ENCODE peak calls at places on chromosomes 2 and 18, in ten cellular contexts. One of them, this sample, is unnamed.

GRCh38 chr18:60910534-60910933 is 422.7 kb upstream of the CDH20 start:
- DNase-seq in HCT116: no peak
- DNase-seq in spleen: no peak
- DNase-seq in astrocyte: peak; percentile 63
- DNase-seq in right lobe of liver: no peak
- DNase-seq in tibial artery: no peak
- DNase-seq in esophagus squamous epithelium: no peak
- DNase-seq in pancreas: no peak
- DNase-seq in cardiac muscle cell: peak; percentile 3
- DNase-seq in K562: no peak
- DNase-seq in this sample: no peak

GRCh38 chr2:45256173-45256866 is 247.1 kb upstream of the SIX2 start:
- DNase-seq in K562: no peak
- DNase-seq in tibial artery: peak; percentile 46
- DNase-seq in right lobe of liver: peak; percentile 77
- DNase-seq in spleen: no peak
- DNase-seq in HCT116: no peak
- DNase-seq in astrocyte: no peak
- DNase-seq in cardiac muscle cell: no peak
- DNase-seq in esophagus squamous epithelium: no peak
- DNase-seq in pancreas: no peak
- DNase-seq in this sample: no peak

GRCh38 chr2:230899287-230899686 is 25.8 kb downstream of the GPR55 start:
- DNase-seq in cardiac muscle cell: no peak
- DNase-seq in tibial artery: no peak
- DNase-seq in esophagus squamous epithelium: no peak
- DNase-seq in K562: no peak
- DNase-seq in pancreas: no peak
- DNase-seq in HCT116: no peak
- DNase-seq in spleen: peak; percentile 47
- DNase-seq in right lobe of liver: peak; percentile 33
- DNase-seq in astrocyte: no peak
- DNase-seq in this sample: no peak

GRCh38 chr2:38711558-38711957 is 39.6 kb downstream of the SRSF7 start:
- DNase-seq in cardiac muscle cell: no peak
- DNase-seq in pancreas: no peak
- DNase-seq in tibial artery: no peak
- DNase-seq in astrocyte: no peak
- DNase-seq in K562: no peak
- DNase-seq in HCT116: no peak
- DNase-seq in right lobe of liver: no peak
- DNase-seq in spleen: no peak
- DNase-seq in esophagus squamous epithelium: no peak
- DNase-seq in this sample: no peak

GRCh38 chr18:13726972-13727331 is 479 bp downstream of the RNMT start:
- DNase-seq in K562: peak; percentile 56
- DNase-seq in esophagus squamous epithelium: peak; percentile 31
- DNase-seq in pancreas: peak; percentile 51
- DNase-seq in right lobe of liver: peak; percentile 70
- DNase-seq in tibial artery: peak; percentile 58
- DNase-seq in spleen: no peak
- DNase-seq in astrocyte: no peak
- DNase-seq in HCT116: no peak
- DNase-seq in cardiac muscle cell: peak; percentile 64
- DNase-seq in this sample: peak; percentile 55

GRCh38 chr18:6414118-6414722 is 491 bp downstream of the L3MBTL4 start:
- DNase-seq in cardiac muscle cell: peak; percentile 23
- DNase-seq in spleen: peak; percentile 95
- DNase-seq in K562: no peak
- DNase-seq in HCT116: no peak
- DNase-seq in pancreas: peak; percentile 76
- DNase-seq in esophagus squamous epithelium: no peak
- DNase-seq in tibial artery: peak; percentile 62
- DNase-seq in astrocyte: no peak
- DNase-seq in right lobe of liver: peak; percentile 87
- DNase-seq in this sample: no peak

GRCh38 chr2:205994344-205994743 is 91.6 kb downstream of the INO80D start:
- DNase-seq in pancreas: no peak
- DNase-seq in HCT116: no peak
- DNase-seq in K562: no peak
- DNase-seq in cardiac muscle cell: no peak
- DNase-seq in right lobe of liver: no peak
- DNase-seq in tibial artery: no peak
- DNase-seq in esophagus squamous epithelium: no peak
- DNase-seq in spleen: no peak
- DNase-seq in astrocyte: no peak
- DNase-seq in this sample: no peak

GRCh38 chr2:138201326-138201725 is 237.1 kb downstream of the HNMT start:
- DNase-seq in cardiac muscle cell: peak; percentile 52
- DNase-seq in K562: no peak
- DNase-seq in pancreas: no peak
- DNase-seq in tibial artery: no peak
- DNase-seq in astrocyte: peak; percentile 63
- DNase-seq in spleen: no peak
- DNase-seq in esophagus squamous epithelium: no peak
- DNase-seq in right lobe of liver: no peak
- DNase-seq in HCT116: no peak
- DNase-seq in this sample: no peak

GRCh38 chr2:120346667-120347358 is 877 bp downstream of the INHBB start:
- DNase-seq in tibial artery: no peak
- DNase-seq in esophagus squamous epithelium: no peak
- DNase-seq in cardiac muscle cell: peak; percentile 66
- DNase-seq in HCT116: no peak
- DNase-seq in spleen: peak; percentile 81
- DNase-seq in pancreas: peak; percentile 29
- DNase-seq in right lobe of liver: no peak
- DNase-seq in K562: no peak
- DNase-seq in astrocyte: peak; percentile 34
- DNase-seq in this sample: no peak

GRCh38 chr2:188645982-188646381 is 328.2 kb upstream of the COL3A1 start:
- DNase-seq in esophagus squamous epithelium: no peak
- DNase-seq in pancreas: no peak
- DNase-seq in cardiac muscle cell: peak; percentile 27
- DNase-seq in right lobe of liver: no peak
- DNase-seq in HCT116: no peak
- DNase-seq in tibial artery: no peak
- DNase-seq in astrocyte: peak; percentile 85
- DNase-seq in spleen: no peak
- DNase-seq in K562: no peak
- DNase-seq in this sample: no peak

GRCh38 chr2:222398446-222398885 is 25.9 kb upstream of the SGPP2 start:
- DNase-seq in spleen: no peak
- DNase-seq in astrocyte: no peak
- DNase-seq in HCT116: no peak
- DNase-seq in pancreas: no peak
- DNase-seq in esophagus squamous epithelium: no peak
- DNase-seq in K562: no peak
- DNase-seq in right lobe of liver: no peak
- DNase-seq in tibial artery: no peak
- DNase-seq in cardiac muscle cell: peak; percentile 9
- DNase-seq in this sample: no peak

GRCh38 chr2:226420646-226421045 is 379.0 kb downstream of the IRS1 start:
- DNase-seq in astrocyte: peak; percentile 47
- DNase-seq in tibial artery: no peak
- DNase-seq in K562: no peak
- DNase-seq in spleen: no peak
- DNase-seq in pancreas: no peak
- DNase-seq in HCT116: no peak
- DNase-seq in esophagus squamous epithelium: no peak
- DNase-seq in right lobe of liver: no peak
- DNase-seq in cardiac muscle cell: no peak
- DNase-seq in this sample: no peak

GRCh38 chr2:226426292-226426736 is 373.3 kb downstream of the IRS1 start:
- DNase-seq in tibial artery: no peak
- DNase-seq in spleen: no peak
- DNase-seq in esophagus squamous epithelium: no peak
- DNase-seq in K562: no peak
- DNase-seq in astrocyte: peak; percentile 93
- DNase-seq in cardiac muscle cell: peak; percentile 89
- DNase-seq in right lobe of liver: no peak
- DNase-seq in HCT116: no peak
- DNase-seq in pancreas: no peak
- DNase-seq in this sample: peak; percentile 66

GRCh38 chr2:226424971-226425370 is 374.6 kb downstream of the IRS1 start:
- DNase-seq in K562: no peak
- DNase-seq in HCT116: no peak
- DNase-seq in astrocyte: no peak
- DNase-seq in esophagus squamous epithelium: no peak
- DNase-seq in spleen: no peak
- DNase-seq in right lobe of liver: no peak
- DNase-seq in cardiac muscle cell: no peak
- DNase-seq in tibial artery: no peak
- DNase-seq in pancreas: no peak
- DNase-seq in this sample: peak; percentile 59

GRCh38 chr2:226427538-226428307 is 371.9 kb downstream of the IRS1 start:
- DNase-seq in tibial artery: peak; percentile 20
- DNase-seq in spleen: no peak
- DNase-seq in cardiac muscle cell: peak; percentile 80
- DNase-seq in pancreas: no peak
- DNase-seq in right lobe of liver: no peak
- DNase-seq in K562: no peak
- DNase-seq in esophagus squamous epithelium: no peak
- DNase-seq in HCT116: peak; percentile 62
- DNase-seq in astrocyte: peak; percentile 96
- DNase-seq in this sample: no peak

GRCh38 chr2:226423498-226423960 is 376.1 kb downstream of the IRS1 start:
- DNase-seq in right lobe of liver: no peak
- DNase-seq in pancreas: no peak
- DNase-seq in HCT116: no peak
- DNase-seq in tibial artery: peak; percentile 22
- DNase-seq in astrocyte: peak; percentile 44
- DNase-seq in K562: no peak
- DNase-seq in cardiac muscle cell: no peak
- DNase-seq in spleen: peak; percentile 83
- DNase-seq in esophagus squamous epithelium: no peak
- DNase-seq in this sample: no peak
- H3K4me1 ChIP-seq in right lobe of liver: no peaks in the 10 kb centered on the region
- H3K4me1 ChIP-seq in pancreas: no peaks in the 10 kb centered on the region
- H3K4me1 ChIP-seq in HCT116: peaks cover 61% of the 10 kb centered on the region
- H3K4me1 ChIP-seq in tibial artery: peaks cover 7% of the 10 kb centered on the region
- H3K4me1 ChIP-seq in astrocyte: peaks cover 47% of the 10 kb centered on the region
- H3K4me1 ChIP-seq in K562: no peaks in the 10 kb centered on the region
- H3K4me1 ChIP-seq in cardiac muscle cell: peaks cover 5% of the 10 kb centered on the region
- H3K4me1 ChIP-seq in spleen: peaks cover 11% of the 10 kb centered on the region
- H3K4me1 ChIP-seq in esophagus squamous epithelium: peaks cover 6% of the 10 kb centered on the region
- H3K4me1 ChIP-seq in this sample: peaks cover 35% of the 10 kb centered on the region

GRCh38 chr2:53786371-53787254 is at the start of the genes ASB3 and ERLEC1:
- DNase-seq in astrocyte: peak; percentile 78
- DNase-seq in K562: peak; percentile 93
- DNase-seq in spleen: peak; percentile 98
- DNase-seq in cardiac muscle cell: peak; percentile 86
- DNase-seq in esophagus squamous epithelium: peak; percentile 41
- DNase-seq in HCT116: peak; percentile 76
- DNase-seq in pancreas: peak; percentile 84
- DNase-seq in right lobe of liver: peak; percentile 93
- DNase-seq in tibial artery: peak; percentile 85
- DNase-seq in this sample: peak; percentile 95

GRCh38 chr2:53787911-53788289 is 1.1 kb downstream of the ERLEC1 start:
- DNase-seq in astrocyte: no peak
- DNase-seq in pancreas: no peak
- DNase-seq in right lobe of liver: no peak
- DNase-seq in esophagus squamous epithelium: no peak
- DNase-seq in cardiac muscle cell: peak; percentile 8
- DNase-seq in K562: no peak
- DNase-seq in HCT116: no peak
- DNase-seq in tibial artery: no peak
- DNase-seq in spleen: no peak
- DNase-seq in this sample: no peak

GRCh38 chr2:53785378-53785777 is 1.4 kb downstream of the ASB3 start:
- DNase-seq in esophagus squamous epithelium: no peak
- DNase-seq in spleen: no peak
- DNase-seq in astrocyte: no peak
- DNase-seq in cardiac muscle cell: peak; percentile 11
- DNase-seq in K562: no peak
- DNase-seq in tibial artery: no peak
- DNase-seq in HCT116: no peak
- DNase-seq in right lobe of liver: no peak
- DNase-seq in pancreas: no peak
- DNase-seq in this sample: no peak

GRCh38 chr2:53784431-53784830 is 2.3 kb downstream of the ASB3 start:
- DNase-seq in right lobe of liver: no peak
- DNase-seq in K562: no peak
- DNase-seq in astrocyte: peak; percentile 23
- DNase-seq in tibial artery: no peak
- DNase-seq in cardiac muscle cell: peak; percentile 8
- DNase-seq in pancreas: no peak
- DNase-seq in esophagus squamous epithelium: no peak
- DNase-seq in spleen: no peak
- DNase-seq in HCT116: no peak
- DNase-seq in this sample: no peak

GRCh38 chr2:53787255-53787910 is 539 bp downstream of the ERLEC1 start:
- DNase-seq in K562: no peak
- DNase-seq in astrocyte: peak; percentile 44
- DNase-seq in right lobe of liver: no peak
- DNase-seq in tibial artery: no peak
- DNase-seq in HCT116: no peak
- DNase-seq in pancreas: no peak
- DNase-seq in spleen: no peak
- DNase-seq in cardiac muscle cell: peak; percentile 14
- DNase-seq in esophagus squamous epithelium: no peak
- DNase-seq in this sample: no peak
- H3K4me3 ChIP-seq in K562: peak overlapping the region; percentile 94
- H3K4me3 ChIP-seq in astrocyte: peak overlapping the region; percentile 99
- H3K4me3 ChIP-seq in right lobe of liver: peak overlapping the region; percentile 98
- H3K4me3 ChIP-seq in tibial artery: peak overlapping the region; percentile 96
- H3K4me3 ChIP-seq in HCT116: peak overlapping the region; percentile 100
- H3K4me3 ChIP-seq in pancreas: peak overlapping the region; percentile 72
- H3K4me3 ChIP-seq in spleen: peak overlapping the region; percentile 92
- H3K4me3 ChIP-seq in cardiac muscle cell: peak overlapping the region; percentile 71
- H3K4me3 ChIP-seq in esophagus squamous epithelium: peak overlapping the region; percentile 98
- H3K4me3 ChIP-seq in this sample: peak overlapping the region; percentile 88

DNA sequence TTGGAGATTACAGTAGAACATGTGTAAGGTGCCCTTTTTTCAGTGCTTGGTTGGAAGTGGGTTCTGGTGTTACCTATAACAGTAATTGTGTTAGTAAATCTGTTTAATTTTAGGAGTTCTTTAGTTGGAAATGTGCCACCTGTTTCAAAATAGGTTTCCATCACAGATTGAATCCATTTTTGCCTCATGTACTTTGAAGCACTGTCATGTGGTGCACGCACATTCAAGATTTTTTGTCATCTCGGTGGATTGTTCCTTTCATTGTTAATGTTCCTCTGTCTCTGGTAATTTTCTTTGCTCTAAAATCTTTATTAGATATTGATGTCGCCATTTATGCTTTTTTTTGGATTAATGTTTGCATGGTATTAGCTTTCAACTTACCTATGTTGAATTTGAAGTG is 1.3 kb downstream of the ATP9B start:
- DNase-seq in pancreas: no peak
- DNase-seq in right lobe of liver: no peak
- DNase-seq in cardiac muscle cell: no peak
- DNase-seq in spleen: no peak
- DNase-seq in tibial artery: no peak
- DNase-seq in HCT116: no peak
- DNase-seq in astrocyte: no peak
- DNase-seq in esophagus squamous epithelium: no peak
- DNase-seq in K562: no peak
- DNase-seq in this sample: no peak
- H3K9me3 ChIP-seq in pancreas: no peaks in the 10 kb centered on the region
- H3K9me3 ChIP-seq in right lobe of liver: no peaks in the 10 kb centered on the region
- H3K9me3 ChIP-seq in cardiac muscle cell: no peaks in the 10 kb centered on the region
- H3K9me3 ChIP-seq in spleen: no peaks in the 10 kb centered on the region
- H3K9me3 ChIP-seq in tibial artery: no peaks in the 10 kb centered on the region
- H3K9me3 ChIP-seq in HCT116: peaks cover 8% of the 10 kb centered on the region
- H3K9me3 ChIP-seq in astrocyte: peaks cover 9% of the 10 kb centered on the region
- H3K9me3 ChIP-seq in esophagus squamous epithelium: no peaks in the 10 kb centered on the region
- H3K9me3 ChIP-seq in K562: peaks cover 6% of the 10 kb centered on the region
- H3K9me3 ChIP-seq in this sample: no peaks in the 10 kb centered on the region

GRCh38 chr2:125973516-125973915 is 682.4 kb upstream of the GYPC start:
- DNase-seq in astrocyte: no peak
- DNase-seq in tibial artery: no peak
- DNase-seq in pancreas: no peak
- DNase-seq in spleen: no peak
- DNase-seq in HCT116: no peak
- DNase-seq in esophagus squamous epithelium: no peak
- DNase-seq in cardiac muscle cell: no peak
- DNase-seq in right lobe of liver: no peak
- DNase-seq in K562: no peak
- DNase-seq in this sample: no peak
- H3K4me1 ChIP-seq in astrocyte: no peaks in the 10 kb centered on the region
- H3K4me1 ChIP-seq in tibial artery: no peaks in the 10 kb centered on the region
- H3K4me1 ChIP-seq in pancreas: no peaks in the 10 kb centered on the region
- H3K4me1 ChIP-seq in spleen: no peaks in the 10 kb centered on the region
- H3K4me1 ChIP-seq in HCT116: no peaks in the 10 kb centered on the region
- H3K4me1 ChIP-seq in esophagus squamous epithelium: no peaks in the 10 kb centered on the region
- H3K4me1 ChIP-seq in cardiac muscle cell: no peaks in the 10 kb centered on the region
- H3K4me1 ChIP-seq in right lobe of liver: no peaks in the 10 kb centered on the region
- H3K4me1 ChIP-seq in K562: no peaks in the 10 kb centered on the region
- H3K4me1 ChIP-seq in this sample: no peaks in the 10 kb centered on the region